ENCODE peak calls at places on chromosomes 5 and 9, in seven cellular contexts. M, L, O, T, J, F and S are unnamed samples.

GRCh38 chr5:153798830-153799229 is 239.9 kb downstream of the FAM114A2 start:
- DNase-seq in T (no peak), M (no peak), L (no peak), F (no peak), J (no peak), O (no peak), S (no peak)

GRCh38 chr9:123319541-123320339 is 36.3 kb upstream of the CRB2 start:
- DNase-seq in L (no peak), F (no peak), J (no peak), O (no peak), T (no peak), M (no peak), S (no peak)

GRCh38 chr5:172235132-172235780 is 41.3 kb downstream of the EFCAB9 start:
- DNase-seq in T (no peak), J (no peak), L (no peak), M (no peak), O (peak), F (no peak), S (no peak)

GRCh38 chr5:83965431-83965830 is 244.8 kb upstream of the HAPLN1 start:
- DNase-seq in J (no peak), O (no peak), T (no peak), F (no peak), L (no peak), M (no peak), S (no peak)

GRCh38 chr9:96619491-96620154 is at the start of gene CDC14B:
- DNase-seq in J (peak), M (peak), F (peak), T (peak), L (peak), O (peak), S (peak)

GRCh38 chr5:124655943-124656459 is 90.4 kb downstream of the ZNF608 start:
- DNase-seq in O (peak), F (peak), L (no peak), J (no peak), M (no peak), T (peak), S (no peak)

GRCh38 chr9:85302860-85303779 is 438.6 kb downstream of the AGTPBP1 start:
- DNase-seq in F (no peak), J (no peak), O (no peak), T (no peak), M (no peak), L (no peak), S (no peak)

GRCh38 chr5:174520420-174521396 is 203.7 kb upstream of the MSX2 start:
- DNase-seq in M (peak), O (peak), F (peak), T (no peak), L (peak), J (peak), S (peak)

GRCh38 chr9:90641090-90641489 is 1.5 kb downstream of the DIRAS2 start:
- DNase-seq in T (no peak), F (no peak), J (no peak), L (no peak), M (no peak), O (no peak), S (no peak)

GRCh38 chr9:16867571-16868311 is 2.7 kb downstream of the BNC2 start:
- DNase-seq in F (peak), J (no peak), M (no peak), T (peak), L (no peak), O (peak), S (peak)
- H3K27ac ChIP-seq in F (peak), J (no peak), M (no peak), T (peak), L (no peak), O (peak), S (no peak)

GRCh38 chr9:109276469-109277440 is 44.1 kb downstream of the EPB41L4B start:
- DNase-seq in T (no peak), M (no peak), O (no peak), J (no peak), L (no peak), F (no peak), S (no peak)
- H3K4me2 ChIP-seq in T (no peak), M (no peak), O (no peak), J (no peak), L (no peak), F (no peak), S (no peak)

DNA sequence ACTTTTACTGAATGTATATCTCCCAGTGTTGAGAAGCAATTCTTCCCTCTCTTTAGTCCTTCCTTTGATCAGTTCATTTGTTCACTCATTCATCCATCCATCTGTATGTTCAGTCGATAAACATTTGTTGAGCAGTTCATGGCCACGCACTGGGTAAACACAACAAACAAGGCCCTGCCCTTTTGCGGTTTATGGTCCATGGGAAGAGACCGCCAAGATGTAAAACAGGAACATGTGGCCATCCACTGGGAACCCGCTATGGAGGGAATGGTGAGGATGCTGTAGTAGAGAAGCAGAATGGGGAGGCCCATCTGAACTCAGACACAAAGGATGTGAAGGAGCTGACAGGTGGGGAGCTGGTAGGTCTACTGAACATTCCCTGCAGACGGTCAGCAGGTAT is 102.7 kb upstream of the SPRY4 start:
- DNase-seq in F (no peak), M (no peak), L (no peak), O (no peak), T (peak), J (no peak), S (no peak)
- H3K23ac ChIP-seq in F (no peak), M (no peak), L (no peak), O (no peak), T (no peak), J (no peak), S (no peak)

GRCh38 chr5:159874308-159874707 is 42.0 kb upstream of the ADRA1B start:
- DNase-seq in M (no peak), F (no peak), O (peak), L (no peak), J (no peak), T (peak), S (no peak)
- H3K27ac ChIP-seq in M (no peak), F (no peak), O (no peak), L (no peak), J (no peak), T (no peak), S (no peak)

GRCh38 chr5:133193794-133194193 is 142.0 kb downstream of the HSPA4 start:
- DNase-seq in T (no peak), O (no peak), M (no peak), L (no peak), J (no peak), F (no peak), S (no peak)

GRCh38 chr5:133195250-133195649 is 143.4 kb downstream of the HSPA4 start:
- DNase-seq in T (no peak), L (no peak), M (no peak), J (no peak), F (no peak), O (no peak), S (no peak)

GRCh38 chr5:133196441-133197085 is 144.8 kb downstream of the HSPA4 start:
- DNase-seq in F (no peak), O (no peak), T (no peak), J (no peak), L (no peak), M (no peak), S (peak)

GRCh38 chr5:133189881-133190280 is 138.1 kb downstream of the HSPA4 start:
- DNase-seq in L (no peak), F (peak), T (no peak), J (no peak), M (no peak), O (no peak), S (no peak)

DNA sequence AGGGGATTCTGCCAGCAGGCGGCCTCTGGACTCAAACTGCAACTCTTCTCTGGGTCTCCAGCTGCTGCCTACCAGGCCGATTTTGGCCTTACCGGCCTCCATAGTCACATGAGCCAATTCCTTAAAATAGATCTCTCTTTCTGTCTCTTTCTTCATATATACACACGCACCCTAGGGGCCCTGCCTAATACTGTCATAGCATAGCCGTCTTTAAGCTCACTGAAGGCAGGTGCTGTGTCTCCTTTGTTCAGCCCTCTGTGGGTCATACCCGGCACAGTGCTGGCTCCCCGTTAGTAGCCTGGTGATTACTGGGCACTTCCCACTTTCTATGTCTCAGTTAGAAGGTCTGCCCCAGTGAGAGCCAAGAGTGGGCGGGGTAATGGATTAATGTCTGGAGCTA is 140.9 kb downstream of the HSPA4 start:
- DNase-seq in M (no peak), L (no peak), O (no peak), J (no peak), F (no peak), T (no peak), S (no peak)
- H3K4me2 ChIP-seq in M (no peak), L (no peak), O (no peak), J (no peak), F (no peak), T (no peak), S (no peak)

DNA sequence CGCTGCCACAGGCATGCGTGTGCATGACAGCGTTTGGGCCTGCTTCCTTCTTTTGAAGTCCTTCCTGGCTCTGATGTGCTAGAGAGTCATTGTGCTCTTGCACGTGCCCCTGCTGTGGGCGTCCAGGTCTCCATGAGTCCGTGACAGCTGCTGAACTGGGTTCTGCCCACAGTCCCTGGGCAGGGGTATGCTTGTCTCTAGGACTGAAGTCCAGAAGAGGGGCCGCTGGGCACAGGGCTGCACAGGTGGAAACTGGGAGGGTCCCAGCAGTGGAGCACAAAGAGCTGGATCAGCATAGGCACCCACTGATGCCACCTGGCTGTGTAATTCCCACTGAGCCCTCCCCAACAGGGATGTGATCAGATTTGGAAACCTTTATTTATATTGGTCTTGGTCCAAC is 169.4 kb downstream of the IRX2 start:
- DNase-seq in T (no peak), O (no peak), L (no peak), F (no peak), J (no peak), M (no peak), S (no peak)
- H3K23ac ChIP-seq in T (no peak), O (no peak), L (no peak), F (no peak), J (no peak), M (no peak), S (no peak)

DNA sequence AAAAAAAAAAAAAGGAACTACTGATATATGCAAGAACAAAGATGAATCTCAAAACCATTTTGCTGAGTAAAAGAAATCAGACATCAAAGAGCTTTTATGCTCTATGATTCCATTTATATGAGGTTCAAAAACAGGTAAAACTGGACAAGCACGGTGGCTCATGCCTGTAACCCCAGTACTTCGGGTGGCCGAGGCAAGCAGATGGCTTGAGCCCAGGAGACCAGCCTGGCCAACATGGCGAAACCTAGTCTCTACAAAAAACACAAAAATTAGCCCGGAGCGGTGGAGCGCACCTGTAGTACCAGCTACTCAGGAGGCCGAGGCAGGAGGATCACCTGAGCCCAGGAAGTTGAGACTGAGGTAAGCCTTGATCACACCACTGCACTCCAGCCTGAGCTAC is 7.8 kb downstream of the PTBP3 start:
- DNase-seq in M (no peak), J (no peak), L (no peak), F (peak), O (no peak), T (no peak), S (no peak)
- H3K27ac ChIP-seq in M (no peak), J (no peak), L (no peak), F (peak), O (no peak), T (no peak), S (peak)